ENCODE peak calls at places on chromosome 2, in ten cellular contexts. I is Panc1, E is transverse colon, C is sigmoid colon, P is IMR-90, O is colonic mucosa, B is esophagus muscularis mucosa, T is right atrium auricular region, G is tibial artery, R is HCT116. U is an unnamed sample. For H3K36me3, the result is how much of the 10 kb centered on the place peaks cover.

GRCh38 chr2:85611705-85612587 is at the start of gene C2orf68:
- DNase-seq in I (peak), E (peak), C (peak), P (peak), O (peak), B (peak), T (peak), G (peak), R (peak), U (peak)

GRCh38 chr2:189178726-189179606 is 595 bp downstream of the COL5A2 start:
- DNase-seq in I (no peak), E (no peak), C (peak), P (peak), O (no peak), B (no peak), T (no peak), G (no peak), R (no peak), U (no peak)

GRCh38 chr2:201440182-201440581 is 11.1 kb downstream of the TRAK2 start:
- DNase-seq in I (no peak), E (peak), C (no peak), P (no peak), O (peak), B (no peak), T (no peak), G (no peak), R (peak), U (no peak)

GRCh38 chr2:125745514-125745913 is 910.4 kb upstream of the GYPC start:
- DNase-seq in I (peak), E (peak), C (no peak), P (no peak), O (peak), B (no peak), T (no peak), G (no peak), R (no peak), U (peak)

GRCh38 chr2:101806123-101806522 is 108.6 kb downstream of the MAP4K4 start:
- DNase-seq in I (no peak), E (no peak), C (no peak), P (peak), O (no peak), B (no peak), T (no peak), G (no peak), R (peak), U (no peak)

GRCh38 chr2:223941579-223942277 is 3.4 kb downstream of the WDFY1 start:
- DNase-seq in I (no peak), E (peak), C (no peak), P (peak), O (no peak), B (no peak), T (no peak), G (no peak), R (no peak), U (no peak)

GRCh38 chr2:164847966-164848365 is 6.3 kb upstream of the COBLL1 start:
- DNase-seq in I (no peak), E (no peak), C (no peak), P (no peak), O (no peak), B (no peak), T (no peak), G (no peak), R (no peak), U (peak)

GRCh38 chr2:38264649-38265322 is 112.3 kb downstream of the ATL2 start:
- DNase-seq in I (no peak), E (no peak), C (no peak), P (no peak), O (no peak), B (no peak), T (no peak), G (no peak), R (no peak), U (no peak)

GRCh38 chr2:104851236-104852160 is 2.4 kb upstream of the POU3F3 start:
- DNase-seq in I (no peak), E (no peak), C (no peak), P (no peak), O (no peak), B (peak), T (no peak), G (no peak), R (no peak), U (no peak)

GRCh38 chr2:142907653-142908052 is 30.2 kb downstream of the KYNU start:
- DNase-seq in I (no peak), E (no peak), C (no peak), P (no peak), O (no peak), B (no peak), T (no peak), G (no peak), R (no peak), U (no peak)

GRCh38 chr2:176419591-176420071 is 150.4 kb downstream of the MTX2 start:
- DNase-seq in I (no peak), E (no peak), C (no peak), P (peak), O (no peak), B (no peak), T (no peak), G (no peak), R (no peak), U (no peak)

GRCh38 chr2:25903216-25903776 is 25.0 kb upstream of the ASXL2 start:
- DNase-seq in I (no peak), E (no peak), C (no peak), P (no peak), O (no peak), B (no peak), T (no peak), G (no peak), R (no peak), U (no peak)

GRCh38 chr2:177808984-177809809 is 263.4 kb downstream of the PDE11A start:
- DNase-seq in I (no peak), E (no peak), C (no peak), P (no peak), O (no peak), B (no peak), T (no peak), G (no peak), R (no peak), U (no peak)

GRCh38 chr2:100235581-100235980 is 86.7 kb downstream of the LONRF2 start:
- DNase-seq in I (no peak), E (no peak), C (no peak), P (no peak), O (no peak), B (no peak), T (no peak), G (no peak), R (no peak), U (no peak)

GRCh38 chr2:174939046-174939445 is 66.1 kb downstream of the CHN1 start:
- DNase-seq in I (no peak), E (no peak), C (no peak), P (peak), O (no peak), B (no peak), T (no peak), G (no peak), R (peak), U (no peak)

GRCh38 chr2:133379159-133379558 is 189.1 kb downstream of the NCKAP5 start:
- DNase-seq in I (no peak), E (no peak), C (no peak), P (peak), O (no peak), B (no peak), T (no peak), G (no peak), R (no peak), U (no peak)

GRCh38 chr2:80496770-80497169 is 192.2 kb upstream of the LRRTM1 start:
- DNase-seq in I (no peak), E (no peak), C (no peak), P (peak), O (no peak), B (no peak), T (no peak), G (no peak), R (no peak), U (no peak)

GRCh38 chr2:56230171-56230570 is 46.4 kb downstream of the CCDC85A start:
- DNase-seq in I (no peak), E (no peak), C (no peak), P (peak), O (no peak), B (no peak), T (no peak), G (no peak), R (peak), U (no peak)

GRCh38 chr2:46179037-46179621 is 118.1 kb upstream of the EPAS1 start:
- DNase-seq in I (no peak), E (peak), C (peak), P (peak), O (no peak), B (no peak), T (peak), G (peak), R (no peak), U (peak)

GRCh38 chr2:161946489-161947107 is 127.4 kb downstream of the DPP4 start:
- DNase-seq in I (peak), E (no peak), C (no peak), P (peak), O (peak), B (no peak), T (no peak), G (no peak), R (peak), U (no peak)

GRCh38 chr2:26429779-26430654 is 28.3 kb downstream of the DRC1 start:
- DNase-seq in I (no peak), E (no peak), C (no peak), P (no peak), O (no peak), B (no peak), T (no peak), G (no peak), R (no peak), U (no peak)

GRCh38 chr2:37558622-37559021 is 112.8 kb downstream of the CDC42EP3 start:
- DNase-seq in I (no peak), E (peak), C (no peak), P (no peak), O (no peak), B (peak), T (no peak), G (no peak), R (no peak), U (no peak)

GRCh38 chr2:31764169-31764568 is 183.4 kb upstream of the SRD5A2 start:
- DNase-seq in I (no peak), E (no peak), C (no peak), P (no peak), O (no peak), B (no peak), T (no peak), G (no peak), R (no peak), U (no peak)

GRCh38 chr2:99659874-99660273 is 170.1 kb upstream of the REV1 start:
- DNase-seq in I (no peak), E (no peak), C (peak), P (peak), O (no peak), B (no peak), T (peak), G (no peak), R (no peak), U (no peak)

GRCh38 chr2:120227111-120227991 is 4.2 kb upstream of the TMEM185B start:
- DNase-seq in I (no peak), E (peak), C (peak), P (no peak), O (no peak), B (no peak), T (no peak), G (peak), R (no peak), U (no peak)

GRCh38 chr2:66840321-66841014 is 405.5 kb downstream of the MEIS1 start:
- DNase-seq in I (no peak), E (no peak), C (no peak), P (peak), O (no peak), B (no peak), T (no peak), G (no peak), R (no peak), U (no peak)

GRCh38 chr2:225002656-225003045 is 39.6 kb downstream of the DOCK10 start:
- DNase-seq in I (no peak), E (no peak), C (no peak), P (no peak), O (peak), B (no peak), T (no peak), G (no peak), R (no peak), U (no peak)

GRCh38 chr2:27911458-27912210 is 21.1 kb downstream of the BABAM2 start:
- DNase-seq in I (no peak), E (no peak), C (no peak), P (no peak), O (no peak), B (no peak), T (no peak), G (no peak), R (no peak), U (no peak)

GRCh38 chr2:177618270-177619253 is 226.0 kb downstream of the AGPS start:
- DNase-seq in I (peak), E (peak), C (peak), P (peak), O (peak), B (peak), T (peak), G (peak), R (peak), U (peak)

GRCh38 chr2:71863338-71863737 is 284.3 kb downstream of the CYP26B1 start:
- DNase-seq in I (no peak), E (no peak), C (no peak), P (no peak), O (no peak), B (no peak), T (no peak), G (no peak), R (no peak), U (peak)

GRCh38 chr2:242056785-242057184 is 187.3 kb downstream of the RTP5 start:
- DNase-seq in I (no peak), E (no peak), C (peak), P (no peak), O (no peak), B (no peak), T (peak), G (no peak), R (no peak), U (no peak)

GRCh38 chr2:120704696-120705095 is 31.0 kb upstream of the GLI2 start:
- DNase-seq in I (no peak), E (no peak), C (peak), P (no peak), O (no peak), B (no peak), T (no peak), G (no peak), R (no peak), U (no peak)

GRCh38 chr2:583666-584065 is 93.5 kb downstream of the TMEM18 start:
- DNase-seq in I (no peak), E (no peak), C (no peak), P (no peak), O (no peak), B (no peak), T (peak), G (no peak), R (no peak), U (no peak)

GRCh38 chr2:113407446-113408099 is 29.9 kb upstream of the ZNG1B start:
- DNase-seq in I (no peak), E (no peak), C (no peak), P (peak), O (no peak), B (no peak), T (no peak), G (no peak), R (peak), U (no peak)

GRCh38 chr2:204686415-204686814 is 141.1 kb downstream of the PARD3B start:
- DNase-seq in I (no peak), E (no peak), C (no peak), P (no peak), O (no peak), B (no peak), T (no peak), G (no peak), R (no peak), U (no peak)

GRCh38 chr2:8803658-8804379 is 33.6 kb downstream of the KIDINS220 start:
- DNase-seq in I (peak), E (peak), C (no peak), P (peak), O (peak), B (no peak), T (no peak), G (no peak), R (peak), U (no peak)

GRCh38 chr2:98348066-98348561 is 1.9 kb downstream of the CNGA3 start:
- DNase-seq in I (no peak), E (no peak), C (no peak), P (no peak), O (no peak), B (peak), T (no peak), G (no peak), R (no peak), U (peak)
- H3K27ac ChIP-seq in I (no peak), E (no peak), C (no peak), P (no peak), O (no peak), B (no peak), T (no peak), G (no peak), R (no peak), U (peak)

DNA sequence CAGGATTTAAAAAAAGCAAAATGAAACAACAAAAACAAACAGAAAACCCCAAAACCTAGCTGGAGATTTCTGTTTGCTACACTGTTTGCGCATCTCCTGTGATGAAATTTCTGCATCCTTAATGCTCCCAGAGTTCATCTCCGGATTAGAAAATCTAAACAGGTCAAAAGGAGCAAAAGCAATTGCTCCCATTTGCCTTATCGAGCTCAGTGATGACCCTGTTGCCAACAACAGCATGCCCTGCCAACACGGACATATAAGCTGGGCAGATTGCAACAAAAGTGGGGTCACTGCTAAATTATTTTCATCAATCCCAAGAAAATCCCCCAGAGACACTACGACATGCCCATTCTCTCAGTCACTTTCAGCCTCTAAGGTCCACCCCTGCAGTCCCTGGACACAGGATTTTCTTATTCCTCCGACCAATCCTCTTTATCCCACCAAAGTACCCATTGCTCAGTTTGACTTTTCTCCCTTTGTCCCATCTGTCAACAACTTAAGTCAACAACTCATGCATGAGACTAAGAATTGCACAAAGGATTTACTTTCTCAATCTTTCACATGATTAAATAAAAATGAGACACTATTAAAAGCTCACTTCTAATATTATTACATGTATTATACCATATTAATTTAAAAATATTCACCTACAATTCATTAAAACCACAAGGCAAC is 67.8 kb downstream of the ABCG8 start:
- DNase-seq in I (no peak), E (no peak), C (no peak), P (no peak), O (no peak), B (no peak), T (no peak), G (no peak), R (no peak), U (no peak)
- H3K36me3 ChIP-seq in I (half or more), E (under half), C (under half), P (under half), O (under half), B (under half), T (under half), G (under half), R (under half), U (half or more)

GRCh38 chr2:181457741-181458425 is 697 bp downstream of the ITGA4 start:
- DNase-seq in I (no peak), E (peak), C (peak), P (peak), O (peak), B (no peak), T (no peak), G (peak), R (no peak), U (peak)

GRCh38 chr2:181458881-181459280 is 1.7 kb downstream of the ITGA4 start:
- DNase-seq in I (no peak), E (no peak), C (no peak), P (no peak), O (no peak), B (no peak), T (no peak), G (no peak), R (no peak), U (no peak)

GRCh38 chr2:181461056-181461630 is 4.0 kb downstream of the ITGA4 start:
- DNase-seq in I (no peak), E (peak), C (no peak), P (no peak), O (no peak), B (no peak), T (no peak), G (no peak), R (no peak), U (no peak)

GRCh38 chr2:181462032-181462431 is 4.8 kb downstream of the ITGA4 start:
- DNase-seq in I (no peak), E (no peak), C (no peak), P (peak), O (no peak), B (no peak), T (no peak), G (no peak), R (no peak), U (no peak)

DNA sequence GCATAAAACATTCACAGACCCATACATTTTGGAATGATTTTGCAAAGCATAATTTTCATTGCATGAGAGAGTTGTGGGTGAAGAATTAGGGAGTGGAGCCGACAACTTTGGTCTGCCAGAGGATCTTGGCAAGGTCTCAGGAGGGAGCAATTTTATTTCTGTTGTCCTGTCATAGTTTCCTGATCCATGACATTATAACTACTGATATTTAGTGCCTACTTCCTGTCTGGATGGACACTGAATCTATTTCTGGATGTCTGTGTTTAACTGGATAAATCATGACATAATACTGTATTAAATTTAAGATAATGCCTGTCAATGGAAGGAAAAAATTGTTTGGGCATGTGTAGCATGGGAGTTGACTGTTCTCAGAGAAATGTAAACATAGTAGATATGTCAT is 2.5 kb downstream of the ITGA4 start:
- DNase-seq in I (no peak), E (no peak), C (no peak), P (peak), O (no peak), B (no peak), T (no peak), G (no peak), R (no peak), U (no peak)
- H3K4me3 ChIP-seq in I (no peak), E (no peak), C (no peak), P (no peak), O (no peak), B (no peak), T (no peak), G (no peak), R (no peak), U (no peak)

GRCh38 chr2:172462393-172463381 is 35.3 kb downstream of the ITGA6 start:
- DNase-seq in I (no peak), E (peak), C (no peak), P (no peak), O (peak), B (peak), T (no peak), G (no peak), R (no peak), U (no peak)
- H3K27ac ChIP-seq in I (no peak), E (peak), C (no peak), P (no peak), O (peak), B (no peak), T (no peak), G (no peak), R (no peak), U (no peak)

DNA sequence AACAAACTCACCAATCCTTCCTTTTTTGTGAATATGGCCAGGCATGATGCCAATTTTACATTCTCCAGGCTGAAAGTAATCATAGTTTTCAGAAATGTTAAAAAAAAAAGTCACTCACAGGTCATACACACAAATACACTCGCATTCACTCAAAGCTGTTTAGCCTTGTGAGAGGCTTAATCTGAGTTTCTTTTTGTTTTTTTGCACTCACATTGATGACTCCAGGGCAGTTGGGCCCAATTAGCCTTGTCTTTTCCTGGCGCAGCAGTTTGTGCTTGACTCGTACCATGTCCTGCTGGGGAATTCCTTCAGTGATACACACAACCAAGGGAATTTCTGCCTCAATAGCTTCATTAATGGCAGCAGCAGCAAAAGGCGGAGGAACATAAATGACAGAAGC is 18.0 kb downstream of the SUCLG1 start:
- DNase-seq in I (no peak), E (no peak), C (no peak), P (peak), O (no peak), B (no peak), T (no peak), G (no peak), R (no peak), U (no peak)
- H3K36me3 ChIP-seq in I (under half), E (under half), C (under half), P (under half), O (under half), B (half or more), T (half or more), G (half or more), R (under half), U (half or more)

U was measured in WERI-Rb-1.